ENCODE peak calls at places on chromosomes 3 and 15, in nine cellular contexts. One of them, this sample, is unnamed. For H3K27me3, the result is how much of the 10 kb centered on the place peaks cover.

GRCh38 chr3:102129774-102130608 is 280.7 kb downstream of the NFKBIZ start:
- DNase-seq in pancreas: no peak
- DNase-seq in transverse colon: no peak
- DNase-seq in colonic mucosa: no peak
- DNase-seq in CD8-positive, alpha-beta memory T cell: no peak
- DNase-seq in CD4-positive, CD25-positive, alpha-beta regulatory T cell: no peak
- DNase-seq in cardiac muscle cell: peak
- DNase-seq in endodermal cell: no peak
- DNase-seq in body of pancreas: peak
- DNase-seq in this sample: no peak

GRCh38 chr3:156670652-156671051 is 3.7 kb upstream of the TIPARP start:
- DNase-seq in pancreas: no peak
- DNase-seq in transverse colon: no peak
- DNase-seq in colonic mucosa: no peak
- DNase-seq in CD8-positive, alpha-beta memory T cell: no peak
- DNase-seq in CD4-positive, CD25-positive, alpha-beta regulatory T cell: no peak
- DNase-seq in cardiac muscle cell: no peak
- DNase-seq in endodermal cell: no peak
- DNase-seq in body of pancreas: no peak
- DNase-seq in this sample: no peak

GRCh38 chr3:124268355-124268754 is 276.4 kb upstream of the ROPN1 start:
- DNase-seq in pancreas: no peak
- DNase-seq in transverse colon: no peak
- DNase-seq in colonic mucosa: no peak
- DNase-seq in CD8-positive, alpha-beta memory T cell: no peak
- DNase-seq in CD4-positive, CD25-positive, alpha-beta regulatory T cell: no peak
- DNase-seq in cardiac muscle cell: no peak
- DNase-seq in endodermal cell: no peak
- DNase-seq in body of pancreas: no peak
- DNase-seq in this sample: no peak

GRCh38 chr3:44065741-44066140 is 175.9 kb upstream of the TOPAZ1 start:
- DNase-seq in pancreas: no peak
- DNase-seq in transverse colon: no peak
- DNase-seq in colonic mucosa: no peak
- DNase-seq in CD8-positive, alpha-beta memory T cell: no peak
- DNase-seq in CD4-positive, CD25-positive, alpha-beta regulatory T cell: no peak
- DNase-seq in cardiac muscle cell: no peak
- DNase-seq in endodermal cell: peak
- DNase-seq in body of pancreas: no peak
- DNase-seq in this sample: no peak

GRCh38 chr15:85771781-85772445 is 22.8 kb downstream of the KLHL25 start:
- DNase-seq in pancreas: no peak
- DNase-seq in transverse colon: peak
- DNase-seq in colonic mucosa: peak
- DNase-seq in CD8-positive, alpha-beta memory T cell: no peak
- DNase-seq in CD4-positive, CD25-positive, alpha-beta regulatory T cell: no peak
- DNase-seq in cardiac muscle cell: peak
- DNase-seq in endodermal cell: no peak
- DNase-seq in body of pancreas: peak
- DNase-seq in this sample: peak

GRCh38 chr3:113952921-113953320 is 5.1 kb downstream of the ZDHHC23 start:
- DNase-seq in pancreas: no peak
- DNase-seq in transverse colon: no peak
- DNase-seq in colonic mucosa: no peak
- DNase-seq in CD8-positive, alpha-beta memory T cell: no peak
- DNase-seq in CD4-positive, CD25-positive, alpha-beta regulatory T cell: no peak
- DNase-seq in cardiac muscle cell: peak
- DNase-seq in endodermal cell: no peak
- DNase-seq in body of pancreas: no peak
- DNase-seq in this sample: no peak

GRCh38 chr3:136861890-136862610 is at the start of gene NCK1:
- DNase-seq in pancreas: peak
- DNase-seq in transverse colon: peak
- DNase-seq in colonic mucosa: peak
- DNase-seq in CD8-positive, alpha-beta memory T cell: peak
- DNase-seq in CD4-positive, CD25-positive, alpha-beta regulatory T cell: peak
- DNase-seq in cardiac muscle cell: peak
- DNase-seq in endodermal cell: peak
- DNase-seq in body of pancreas: peak
- DNase-seq in this sample: peak

GRCh38 chr3:11220230-11220629 is 52.0 kb upstream of the ATG7 start:
- DNase-seq in pancreas: no peak
- DNase-seq in transverse colon: no peak
- DNase-seq in colonic mucosa: no peak
- DNase-seq in CD8-positive, alpha-beta memory T cell: no peak
- DNase-seq in CD4-positive, CD25-positive, alpha-beta regulatory T cell: no peak
- DNase-seq in cardiac muscle cell: no peak
- DNase-seq in endodermal cell: peak
- DNase-seq in body of pancreas: no peak
- DNase-seq in this sample: no peak

GRCh38 chr3:130963878-130964277 is 62.7 kb downstream of the ASTE1 start:
- DNase-seq in pancreas: no peak
- DNase-seq in transverse colon: no peak
- DNase-seq in colonic mucosa: no peak
- DNase-seq in CD8-positive, alpha-beta memory T cell: no peak
- DNase-seq in CD4-positive, CD25-positive, alpha-beta regulatory T cell: no peak
- DNase-seq in cardiac muscle cell: peak
- DNase-seq in endodermal cell: no peak
- DNase-seq in body of pancreas: no peak
- DNase-seq in this sample: no peak

GRCh38 chr15:66251065-66251789 is 2.3 kb downstream of the MEGF11 start:
- DNase-seq in pancreas: no peak
- DNase-seq in transverse colon: no peak
- DNase-seq in colonic mucosa: no peak
- DNase-seq in CD8-positive, alpha-beta memory T cell: no peak
- DNase-seq in CD4-positive, CD25-positive, alpha-beta regulatory T cell: no peak
- DNase-seq in cardiac muscle cell: no peak
- DNase-seq in endodermal cell: no peak
- DNase-seq in body of pancreas: no peak
- DNase-seq in this sample: no peak
- H3K27me3 ChIP-seq in pancreas: under half
- H3K27me3 ChIP-seq in transverse colon: half or more
- H3K27me3 ChIP-seq in colonic mucosa: half or more
- H3K27me3 ChIP-seq in CD8-positive, alpha-beta memory T cell: half or more
- H3K27me3 ChIP-seq in CD4-positive, CD25-positive, alpha-beta regulatory T cell: under half
- H3K27me3 ChIP-seq in cardiac muscle cell: half or more
- H3K27me3 ChIP-seq in endodermal cell: half or more
- H3K27me3 ChIP-seq in body of pancreas: under half
- H3K27me3 ChIP-seq in this sample: under half

GRCh38 chr3:168025076-168025475 is 70.6 kb downstream of the GOLIM4 start:
- DNase-seq in pancreas: no peak
- DNase-seq in transverse colon: no peak
- DNase-seq in colonic mucosa: no peak
- DNase-seq in CD8-positive, alpha-beta memory T cell: no peak
- DNase-seq in CD4-positive, CD25-positive, alpha-beta regulatory T cell: no peak
- DNase-seq in cardiac muscle cell: peak
- DNase-seq in endodermal cell: no peak
- DNase-seq in body of pancreas: no peak
- DNase-seq in this sample: no peak
- H3K27ac ChIP-seq in pancreas: no peak
- H3K27ac ChIP-seq in transverse colon: no peak
- H3K27ac ChIP-seq in colonic mucosa: no peak
- H3K27ac ChIP-seq in CD8-positive, alpha-beta memory T cell: no peak
- H3K27ac ChIP-seq in CD4-positive, CD25-positive, alpha-beta regulatory T cell: no peak
- H3K27ac ChIP-seq in cardiac muscle cell: peak
- H3K27ac ChIP-seq in endodermal cell: no peak
- H3K27ac ChIP-seq in body of pancreas: no peak
- H3K27ac ChIP-seq in this sample: peak

GRCh38 chr3:99714146-99714545 is 75.8 kb downstream of the COL8A1 start:
- DNase-seq in pancreas: no peak
- DNase-seq in transverse colon: no peak
- DNase-seq in colonic mucosa: no peak
- DNase-seq in CD8-positive, alpha-beta memory T cell: no peak
- DNase-seq in CD4-positive, CD25-positive, alpha-beta regulatory T cell: no peak
- DNase-seq in cardiac muscle cell: peak
- DNase-seq in endodermal cell: no peak
- DNase-seq in body of pancreas: no peak
- DNase-seq in this sample: no peak

GRCh38 chr3:99716463-99716995 is 78.1 kb downstream of the COL8A1 start:
- DNase-seq in pancreas: no peak
- DNase-seq in transverse colon: no peak
- DNase-seq in colonic mucosa: no peak
- DNase-seq in CD8-positive, alpha-beta memory T cell: no peak
- DNase-seq in CD4-positive, CD25-positive, alpha-beta regulatory T cell: no peak
- DNase-seq in cardiac muscle cell: no peak
- DNase-seq in endodermal cell: no peak
- DNase-seq in body of pancreas: no peak
- DNase-seq in this sample: no peak

GRCh38 chr3:99712291-99712954 is 74.0 kb downstream of the COL8A1 start:
- DNase-seq in pancreas: no peak
- DNase-seq in transverse colon: no peak
- DNase-seq in colonic mucosa: no peak
- DNase-seq in CD8-positive, alpha-beta memory T cell: no peak
- DNase-seq in CD4-positive, CD25-positive, alpha-beta regulatory T cell: no peak
- DNase-seq in cardiac muscle cell: no peak
- DNase-seq in endodermal cell: no peak
- DNase-seq in body of pancreas: no peak
- DNase-seq in this sample: no peak

GRCh38 chr3:99713440-99713839 is 75.0 kb downstream of the COL8A1 start:
- DNase-seq in pancreas: no peak
- DNase-seq in transverse colon: no peak
- DNase-seq in colonic mucosa: no peak
- DNase-seq in CD8-positive, alpha-beta memory T cell: no peak
- DNase-seq in CD4-positive, CD25-positive, alpha-beta regulatory T cell: no peak
- DNase-seq in cardiac muscle cell: no peak
- DNase-seq in endodermal cell: peak
- DNase-seq in body of pancreas: no peak
- DNase-seq in this sample: no peak

GRCh38 chr3:99714575-99714974 is 76.2 kb downstream of the COL8A1 start:
- DNase-seq in pancreas: no peak
- DNase-seq in transverse colon: no peak
- DNase-seq in colonic mucosa: no peak
- DNase-seq in CD8-positive, alpha-beta memory T cell: no peak
- DNase-seq in CD4-positive, CD25-positive, alpha-beta regulatory T cell: no peak
- DNase-seq in cardiac muscle cell: no peak
- DNase-seq in endodermal cell: no peak
- DNase-seq in body of pancreas: no peak
- DNase-seq in this sample: no peak
- H3K27me3 ChIP-seq in pancreas: under half
- H3K27me3 ChIP-seq in transverse colon: under half
- H3K27me3 ChIP-seq in colonic mucosa: under half
- H3K27me3 ChIP-seq in CD8-positive, alpha-beta memory T cell: under half
- H3K27me3 ChIP-seq in CD4-positive, CD25-positive, alpha-beta regulatory T cell: under half
- H3K27me3 ChIP-seq in cardiac muscle cell: under half
- H3K27me3 ChIP-seq in endodermal cell: under half
- H3K27me3 ChIP-seq in body of pancreas: under half
- H3K27me3 ChIP-seq in this sample: under half

GRCh38 chr3:188940213-188940914 is 231.4 kb upstream of the TPRG1 start:
- DNase-seq in pancreas: no peak
- DNase-seq in transverse colon: no peak
- DNase-seq in colonic mucosa: no peak
- DNase-seq in CD8-positive, alpha-beta memory T cell: no peak
- DNase-seq in CD4-positive, CD25-positive, alpha-beta regulatory T cell: no peak
- DNase-seq in cardiac muscle cell: peak
- DNase-seq in endodermal cell: no peak
- DNase-seq in body of pancreas: no peak
- DNase-seq in this sample: no peak

GRCh38 chr3:188938999-188939398 is 232.8 kb upstream of the TPRG1 start:
- DNase-seq in pancreas: no peak
- DNase-seq in transverse colon: no peak
- DNase-seq in colonic mucosa: no peak
- DNase-seq in CD8-positive, alpha-beta memory T cell: no peak
- DNase-seq in CD4-positive, CD25-positive, alpha-beta regulatory T cell: no peak
- DNase-seq in cardiac muscle cell: no peak
- DNase-seq in endodermal cell: no peak
- DNase-seq in body of pancreas: no peak
- DNase-seq in this sample: no peak

GRCh38 chr3:188939799-188940198 is 232.0 kb upstream of the TPRG1 start:
- DNase-seq in pancreas: no peak
- DNase-seq in transverse colon: no peak
- DNase-seq in colonic mucosa: no peak
- DNase-seq in CD8-positive, alpha-beta memory T cell: no peak
- DNase-seq in CD4-positive, CD25-positive, alpha-beta regulatory T cell: no peak
- DNase-seq in cardiac muscle cell: no peak
- DNase-seq in endodermal cell: no peak
- DNase-seq in body of pancreas: no peak
- DNase-seq in this sample: no peak

GRCh38 chr3:188943591-188943990 is 228.2 kb upstream of the TPRG1 start:
- DNase-seq in pancreas: no peak
- DNase-seq in transverse colon: no peak
- DNase-seq in colonic mucosa: no peak
- DNase-seq in CD8-positive, alpha-beta memory T cell: no peak
- DNase-seq in CD4-positive, CD25-positive, alpha-beta regulatory T cell: no peak
- DNase-seq in cardiac muscle cell: no peak
- DNase-seq in endodermal cell: no peak
- DNase-seq in body of pancreas: no peak
- DNase-seq in this sample: no peak

GRCh38 chr3:188941103-188941502 is 230.7 kb upstream of the TPRG1 start:
- DNase-seq in pancreas: no peak
- DNase-seq in transverse colon: no peak
- DNase-seq in colonic mucosa: no peak
- DNase-seq in CD8-positive, alpha-beta memory T cell: no peak
- DNase-seq in CD4-positive, CD25-positive, alpha-beta regulatory T cell: no peak
- DNase-seq in cardiac muscle cell: no peak
- DNase-seq in endodermal cell: no peak
- DNase-seq in body of pancreas: peak
- DNase-seq in this sample: no peak
- H3K27ac ChIP-seq in pancreas: no peak
- H3K27ac ChIP-seq in transverse colon: peak
- H3K27ac ChIP-seq in colonic mucosa: no peak
- H3K27ac ChIP-seq in CD8-positive, alpha-beta memory T cell: no peak
- H3K27ac ChIP-seq in CD4-positive, CD25-positive, alpha-beta regulatory T cell: no peak
- H3K27ac ChIP-seq in cardiac muscle cell: no peak
- H3K27ac ChIP-seq in endodermal cell: no peak
- H3K27ac ChIP-seq in body of pancreas: no peak
- H3K27ac ChIP-seq in this sample: no peak